ENCODE peak calls at places on chromosomes 11 and 22, in six cellular contexts. F, U, W, S, E and P are unnamed samples.

GRCh38 chr22:36548606-36549005 is 19.6 kb upstream of the EIF3D start:
- DNase-seq in U (no peak), E (no peak), F (no peak), W (no peak), S (no peak), P (no peak)

GRCh38 chr11:69443968-69444364 is 37.5 kb upstream of the LINC01488 start:
- DNase-seq in E (no peak), W (no peak), S (peak; percentile 35), F (peak; percentile 50), U (peak; percentile 73), P (peak; percentile 63)

GRCh38 chr11:67371549-67372231 is 1.7 kb downstream of the CLCF1 start:
- DNase-seq in S (peak; percentile 42), E (no peak), U (peak; percentile 65), F (peak; percentile 43), W (no peak), P (peak; percentile 83)

GRCh38 chr11:121237686-121238658 is 54.6 kb upstream of the SC5D start:
- DNase-seq in U (no peak), W (no peak), S (peak; percentile 76), F (peak; percentile 86), E (no peak), P (no peak)

GRCh38 chr11:128790200-128790599 is 76.9 kb downstream of the KCNJ1 start:
- DNase-seq in W (no peak), F (peak; percentile 38), E (no peak), U (no peak), S (peak; percentile 68), P (no peak)

GRCh38 chr22:22821340-22821739 is 66.3 kb upstream of the IGLL5 start:
- DNase-seq in W (no peak), S (no peak), U (no peak), E (no peak), F (no peak), P (no peak)

GRCh38 chr11:116257092-116257491 is 515.7 kb downstream of the BUD13 start:
- DNase-seq in W (no peak), E (no peak), S (no peak), U (no peak), F (no peak), P (no peak)

GRCh38 chr11:73875840-73876239 is 806 bp downstream of the COA4 start:
- DNase-seq in E (no peak), W (no peak), S (no peak), U (peak; percentile 15), F (no peak), P (no peak)

GRCh38 chr11:109865558-109866186 is 227.5 kb upstream of the ZC3H12C start:
- DNase-seq in W (no peak), S (no peak), F (no peak), U (no peak), E (no peak), P (no peak)

GRCh38 chr22:39493759-39494158 is 8.3 kb upstream of the MIEF1 start:
- DNase-seq in E (no peak), S (peak; percentile 51), F (peak; percentile 42), U (peak; percentile 83), W (peak; percentile 67), P (no peak)

GRCh38 chr11:22456993-22457748 is 119.0 kb downstream of the SLC17A6 start:
- DNase-seq in S (no peak), U (no peak), W (no peak), E (no peak), F (no peak), P (no peak)

GRCh38 chr11:106695506-106695905 is 322.8 kb downstream of the GUCY1A2 start:
- DNase-seq in W (no peak), S (peak; percentile 67), E (no peak), U (peak; percentile 5), F (peak; percentile 84), P (no peak)

GRCh38 chr22:41976070-41976901 is 7.0 kb downstream of the SEPTIN3 start:
- DNase-seq in U (no peak), S (no peak), W (no peak), F (no peak), E (peak; percentile 42), P (peak; percentile 86)

GRCh38 chr11:28860898-28861297 is 752.7 kb downstream of the METTL15 start:
- DNase-seq in U (peak; percentile 60), E (no peak), F (peak; percentile 95), S (peak; percentile 65), W (no peak), P (no peak)

GRCh38 chr11:22193348-22194051 is 615 bp downstream of the ANO5 start:
- DNase-seq in S (no peak), F (no peak), W (no peak), U (no peak), E (peak; percentile 16), P (peak; percentile 73)

GRCh38 chr11:64026575-64027213 is 9.0 kb upstream of the FLRT1 start:
- DNase-seq in W (no peak), S (no peak), U (no peak), E (no peak), F (peak; percentile 22), P (no peak)

GRCh38 chr11:74418509-74418895 is 20.3 kb upstream of the PGM2L1 start:
- DNase-seq in S (peak; percentile 92), W (peak; percentile 23), E (no peak), F (peak; percentile 48), U (peak; percentile 84), P (no peak)

GRCh38 chr22:41845380-41846267 is 12.7 kb downstream of the SREBF2 start:
- DNase-seq in U (no peak), W (no peak), S (no peak), F (peak; percentile 73), E (no peak), P (no peak)

GRCh38 chr22:28978158-28978557 is 83.5 kb downstream of the C22orf31 start:
- DNase-seq in U (peak; percentile 33), S (peak; percentile 53), W (peak; percentile 26), F (peak; percentile 43), E (no peak), P (no peak)

GRCh38 chr22:50171319-50171964 is 911 bp downstream of the PANX2 start:
- DNase-seq in W (no peak), F (no peak), U (no peak), S (no peak), E (no peak), P (peak; percentile 75)

GRCh38 chr11:7642747-7643146 is 30.6 kb downstream of the CYB5R2 start:
- DNase-seq in S (no peak), U (no peak), F (no peak), W (no peak), E (no peak), P (no peak)

GRCh38 chr11:70506986-70507385 is 108.7 kb downstream of the CTTN start:
- DNase-seq in F (no peak), U (no peak), S (no peak), W (no peak), E (no peak), P (peak; percentile 24)

GRCh38 chr11:95556342-95557151 is 233.0 kb downstream of the FAM76B start:
- DNase-seq in W (no peak), S (peak; percentile 68), E (no peak), U (no peak), F (no peak), P (no peak)

GRCh38 chr22:46081831-46082210 is 68.5 kb upstream of the PPARA start:
- DNase-seq in W (no peak), E (no peak), S (no peak), F (no peak), U (no peak), P (peak; percentile 60)

GRCh38 chr11:124081496-124081895 is 33.8 kb upstream of the VWA5A start:
- DNase-seq in S (no peak), E (no peak), W (no peak), F (no peak), U (no peak), P (no peak)

GRCh38 chr11:3010004-3010403 is 17.9 kb upstream of the NAP1L4 start:
- DNase-seq in E (no peak), S (no peak), U (no peak), W (no peak), F (no peak), P (no peak)

GRCh38 chr22:32802291-32802826 is 854 bp downstream of the TIMP3 start:
- DNase-seq in S (peak; percentile 35), E (no peak), U (peak; percentile 34), W (no peak), F (no peak), P (no peak)

GRCh38 chr11:116545912-116546311 is 226.9 kb downstream of the BUD13 start:
- DNase-seq in S (no peak), E (no peak), F (no peak), W (no peak), U (no peak), P (no peak)

GRCh38 chr11:69398529-69399492 is 82.7 kb upstream of the LINC01488 start:
- DNase-seq in S (peak; percentile 55), W (no peak), F (peak; percentile 55), U (no peak), E (no peak), P (peak; percentile 57)